ENCODE peak calls at places on chromosomes 13 and 19, in six cellular contexts. U is neural progenitor cell, J is bronchial epithelial cell, E is A673, B is breast epithelium, W is heart right ventricle. G is an unnamed sample.

GRCh38 chr13:32261567-32261966 is 53.6 kb downstream of the ZAR1L start:
- DNase-seq in U (no peak), J (peak; percentile 71), E (peak; percentile 79), B (no peak), W (peak; percentile 58), G (peak; percentile 88)

GRCh38 chr19:18437481-18438330 is at the start of gene ISYNA1:
- DNase-seq in U (peak; percentile 85), J (no peak), E (peak; percentile 67), B (no peak), W (peak; percentile 72), G (no peak)

GRCh38 chr13:40986328-40986856 is 32.7 kb downstream of the ELF1 start:
- DNase-seq in U (no peak), J (peak; percentile 60), E (peak; percentile 32), B (no peak), W (no peak), G (no peak)

GRCh38 chr19:51129716-51130115 is 5.0 kb downstream of the SIGLEC9 start:
- DNase-seq in U (no peak), J (no peak), E (no peak), B (no peak), W (no peak), G (no peak)

GRCh38 chr13:109166807-109167206 is 537.4 kb downstream of the MYO16 start:
- DNase-seq in U (no peak), J (no peak), E (no peak), B (no peak), W (no peak), G (no peak)

GRCh38 chr13:69857188-69857821 is 250.3 kb upstream of the ATXN8OS start:
- DNase-seq in U (peak; percentile 75), J (peak; percentile 55), E (peak; percentile 58), B (no peak), W (no peak), G (no peak)

GRCh38 chr13:47298506-47298905 is 401.7 kb upstream of the HTR2A start:
- DNase-seq in U (no peak), J (peak; percentile 22), E (no peak), B (no peak), W (no peak), G (no peak)

GRCh38 chr19:56309511-56310185 is 5.0 kb downstream of the ZSCAN5A start:
- DNase-seq in U (peak; percentile 71), J (no peak), E (peak; percentile 77), B (no peak), W (peak; percentile 54), G (no peak)

GRCh38 chr19:23440791-23441190 is 45.5 kb upstream of the ZNF91 start:
- DNase-seq in U (no peak), J (no peak), E (no peak), B (no peak), W (no peak), G (no peak)

GRCh38 chr19:15457701-15458484 is 6.5 kb downstream of the RASAL3 start:
- DNase-seq in U (no peak), J (no peak), E (peak; percentile 39), B (no peak), W (no peak), G (no peak)

GRCh38 chr19:8387688-8388611 is 2.2 kb upstream of the RAB11B start:
- DNase-seq in U (no peak), J (no peak), E (no peak), B (no peak), W (no peak), G (no peak)

GRCh38 chr19:34598217-34599155 is 78.5 kb downstream of the SCGB2B2 start:
- DNase-seq in U (no peak), J (no peak), E (no peak), B (peak; percentile 51), W (peak; percentile 42), G (no peak)

GRCh38 chr19:27765397-27765796 is 1447.6 kb downstream of the UQCRFS1 start:
- DNase-seq in U (no peak), J (no peak), E (no peak), B (no peak), W (no peak), G (peak; percentile 50)

GRCh38 chr19:42024622-42025111 is 30.6 kb upstream of the ATP1A3 start:
- DNase-seq in U (no peak), J (no peak), E (no peak), B (no peak), W (peak; percentile 75), G (no peak)

GRCh38 chr19:42032428-42032827 is 37.6 kb downstream of the GRIK5 start:
- DNase-seq in U (no peak), J (no peak), E (peak; percentile 93), B (no peak), W (no peak), G (no peak)

GRCh38 chr19:42028304-42029216 is 34.5 kb upstream of the ATP1A3 start:
- DNase-seq in U (peak; percentile 69), J (no peak), E (peak; percentile 53), B (no peak), W (no peak), G (no peak)

GRCh38 chr19:42033413-42033812 is 36.6 kb downstream of the GRIK5 start:
- DNase-seq in U (no peak), J (no peak), E (no peak), B (no peak), W (no peak), G (no peak)

GRCh38 chr19:42030605-42031004 is 36.6 kb upstream of the ATP1A3 start:
- DNase-seq in U (no peak), J (no peak), E (no peak), B (no peak), W (no peak), G (no peak)
- TF ChIP-seq CTCF in U (no peak), J (no peak), E (no peak), B (no peak), W (no peak), G (no peak)

DNA sequence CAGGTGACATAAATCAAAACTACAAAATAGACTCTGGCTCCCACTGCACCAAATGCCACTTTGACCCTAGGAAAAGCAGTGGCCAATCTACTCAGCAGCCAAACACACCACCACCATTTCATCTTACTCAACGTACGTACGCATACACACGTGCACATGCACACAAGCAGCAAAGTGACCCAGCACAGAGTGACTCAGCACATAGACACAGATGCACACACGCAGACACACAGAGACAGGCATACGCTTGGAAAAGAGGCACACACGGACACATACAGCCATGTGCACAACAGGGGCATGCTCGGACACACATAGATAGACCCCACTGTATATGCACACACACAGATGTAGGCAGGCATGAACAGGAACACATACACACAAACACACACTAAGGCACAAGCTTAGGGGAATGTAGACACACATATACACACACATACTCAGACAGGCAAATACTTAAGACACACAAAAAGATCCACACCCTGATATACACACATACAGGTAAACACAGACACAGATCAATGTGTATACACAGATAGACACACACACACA is 37.3 kb downstream of the PEPD start:
- DNase-seq in U (no peak), J (no peak), E (no peak), B (no peak), W (no peak), G (no peak)
- H3K4me3 ChIP-seq in U (no peak overlapping the region), J (no peak overlapping the region), E (no peak overlapping the region), B (no peak overlapping the region), W (no peak overlapping the region), G (no peak overlapping the region)

DNA sequence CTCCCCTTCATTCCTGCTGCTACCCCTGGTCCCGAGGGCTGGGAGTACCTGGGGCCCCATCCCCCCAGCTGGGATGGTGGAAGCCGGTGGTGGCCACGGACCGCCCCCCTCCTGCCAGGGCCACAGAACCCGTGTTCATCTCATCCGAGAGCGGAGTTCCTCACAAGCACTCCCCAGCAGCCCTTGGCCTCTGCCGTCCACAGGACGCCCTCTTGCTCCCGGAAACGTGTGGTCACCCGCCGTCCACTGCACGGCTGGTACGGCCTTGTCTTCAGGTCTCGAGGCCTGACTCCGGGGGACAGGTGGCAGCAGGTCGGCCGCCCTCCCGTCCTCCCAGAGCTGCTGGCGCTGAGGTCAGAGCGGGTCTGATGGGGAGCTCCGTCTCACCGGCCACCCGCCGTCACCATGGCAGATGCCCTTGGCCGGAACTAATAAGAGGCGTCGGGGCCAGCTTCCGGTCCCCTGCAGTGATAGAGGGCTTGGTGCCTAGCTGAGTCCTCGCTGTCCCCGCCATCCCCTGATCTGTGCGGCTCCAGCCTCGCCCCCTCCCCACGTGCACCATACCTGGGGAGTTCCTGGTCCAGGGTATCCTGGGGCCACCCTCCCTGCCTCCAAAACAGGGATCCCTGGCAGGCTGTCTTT is 16.5 kb upstream of the CSNK1G2 start:
- DNase-seq in U (no peak), J (no peak), E (no peak), B (no peak), W (no peak), G (no peak)
- H3K36me3 ChIP-seq in U (no peaks in the 10 kb centered on the region), J (peaks cover 21% of the 10 kb centered on the region), E (peaks cover 30% of the 10 kb centered on the region), B (no peaks in the 10 kb centered on the region), W (no peaks in the 10 kb centered on the region), G (peaks cover 22% of the 10 kb centered on the region)

GRCh38 chr13:89363144-89363543 is 1692.0 kb downstream of the SLITRK5 start:
- DNase-seq in U (no peak), J (no peak), E (no peak), B (no peak), W (no peak), G (no peak)

GRCh38 chr13:89361909-89362308 is 1690.7 kb downstream of the SLITRK5 start:
- DNase-seq in U (no peak), J (peak; percentile 21), E (peak; percentile 13), B (no peak), W (no peak), G (no peak)
- TF ChIP-seq CTCF in U (peak; percentile 38), J (peak; percentile 27), E (peak; percentile 30), B (no peak), W (no peak), G (no peak)

DNA sequence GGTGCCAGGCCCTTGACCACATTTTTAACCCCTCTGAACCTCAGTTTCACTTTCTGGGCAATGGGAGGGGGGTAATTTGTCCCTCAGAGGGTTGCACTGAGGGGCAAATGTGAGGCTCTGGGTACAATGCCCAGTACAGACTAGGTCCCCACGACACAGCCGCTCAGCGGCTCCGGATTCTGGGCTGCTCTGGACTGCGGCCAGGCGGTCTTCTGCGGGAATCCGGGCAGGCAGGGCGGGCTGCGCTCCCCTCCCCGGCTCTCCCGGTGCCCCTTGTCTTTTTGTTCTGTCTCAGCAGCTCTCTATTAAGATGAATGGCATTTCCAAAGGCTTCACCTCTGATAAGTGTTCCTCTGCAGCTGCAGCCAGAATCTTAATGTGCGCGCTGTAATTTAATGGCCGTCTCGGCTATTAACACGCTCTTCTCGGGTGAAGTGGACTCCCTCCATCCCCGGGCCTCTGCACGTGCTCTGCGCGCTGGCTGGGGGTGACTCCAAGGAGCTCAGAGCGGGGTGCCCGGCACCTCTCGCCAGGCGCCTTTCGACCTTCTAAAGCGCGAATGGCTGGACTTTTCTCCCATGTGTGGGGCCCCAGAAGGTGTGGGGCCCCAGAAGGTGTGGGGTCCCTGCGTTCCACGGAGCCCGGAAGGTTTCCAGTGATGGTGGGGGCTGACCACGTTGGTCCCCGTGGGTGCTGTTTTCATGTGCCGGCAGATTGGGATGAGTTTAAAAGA is 3.5 kb upstream of the ALOX5AP start:
- DNase-seq in U (no peak), J (no peak), E (no peak), B (no peak), W (no peak), G (no peak)
- H3K4me3 ChIP-seq in U (no peak overlapping the region), J (no peak overlapping the region), E (no peak overlapping the region), B (no peak overlapping the region), W (no peak overlapping the region), G (no peak overlapping the region)